ENCODE peak calls at places on chromosomes 1 and 21, in nine cellular contexts. X is IMR-90, Y is tibial nerve, J is adrenal gland, B is uterus, O is body of pancreas, A is stomach, H is esophagus muscularis mucosa, E is breast epithelium. F is an unnamed sample.

GRCh38 chr1:109788695-109789521 is 25.2 kb upstream of the EPS8L3 start:
- DNase-seq in A (peak; percentile 24), B (peak; percentile 12), X (no peak), Y (no peak), H (no peak), E (peak; percentile 30), J (peak; percentile 17), O (no peak), F (peak; percentile 29)

GRCh38 chr1:152497273-152497672 is 13.3 kb upstream of the LCE5A start:
- DNase-seq in X (no peak), B (no peak), J (no peak), A (no peak), H (no peak), Y (no peak), O (no peak), E (no peak), F (no peak)

GRCh38 chr21:34319585-34319984 is 44.2 kb upstream of the KCNE2 start:
- DNase-seq in X (no peak), B (no peak), Y (no peak), H (no peak), O (no peak), J (no peak), A (no peak), E (no peak), F (no peak)

GRCh38 chr1:232381676-232382075 is 248.3 kb downstream of the SIPA1L2 start:
- DNase-seq in Y (no peak), H (no peak), X (peak; percentile 45), O (no peak), B (no peak), A (no peak), E (no peak), J (no peak), F (no peak)

GRCh38 chr1:231931846-231932454 is 305.4 kb downstream of the DISC1 start:
- DNase-seq in X (no peak), O (no peak), B (no peak), Y (no peak), H (peak; percentile 5), A (no peak), E (no peak), J (no peak), F (no peak)

GRCh38 chr1:228097333-228098081 is 5.6 kb downstream of the C1orf35 start:
- DNase-seq in O (no peak), E (no peak), A (peak; percentile 21), Y (no peak), J (peak; percentile 20), H (no peak), B (no peak), X (no peak), F (peak; percentile 23)

GRCh38 chr1:3030663-3031381 is 9.6 kb downstream of the ACTRT2 start:
- DNase-seq in O (no peak), A (no peak), Y (no peak), H (no peak), E (peak; percentile 38), J (no peak), B (no peak), X (no peak), F (no peak)

GRCh38 chr21:29613877-29614276 is 315.2 kb downstream of the BACH1 start:
- DNase-seq in E (no peak), X (no peak), A (no peak), O (no peak), H (no peak), B (no peak), J (no peak), Y (no peak), F (no peak)

GRCh38 chr1:153795934-153796785 is 21.0 kb downstream of the SLC27A3 start:
- DNase-seq in X (no peak), J (no peak), Y (no peak), H (no peak), E (no peak), O (no peak), A (peak; percentile 23), B (no peak), F (no peak)

GRCh38 chr1:112698366-112699310 is 8.3 kb downstream of the RHOC start:
- DNase-seq in E (peak; percentile 65), J (peak; percentile 85), B (peak; percentile 56), H (no peak), Y (no peak), A (peak; percentile 70), X (no peak), O (peak; percentile 81), F (peak; percentile 58)
- TF ChIP-seq POLR2A in E (no peak), J (no peak), B (no peak), H (no peak), Y (no peak), A (no peak), X (no peak), O (no peak), F (no peak)

DNA sequence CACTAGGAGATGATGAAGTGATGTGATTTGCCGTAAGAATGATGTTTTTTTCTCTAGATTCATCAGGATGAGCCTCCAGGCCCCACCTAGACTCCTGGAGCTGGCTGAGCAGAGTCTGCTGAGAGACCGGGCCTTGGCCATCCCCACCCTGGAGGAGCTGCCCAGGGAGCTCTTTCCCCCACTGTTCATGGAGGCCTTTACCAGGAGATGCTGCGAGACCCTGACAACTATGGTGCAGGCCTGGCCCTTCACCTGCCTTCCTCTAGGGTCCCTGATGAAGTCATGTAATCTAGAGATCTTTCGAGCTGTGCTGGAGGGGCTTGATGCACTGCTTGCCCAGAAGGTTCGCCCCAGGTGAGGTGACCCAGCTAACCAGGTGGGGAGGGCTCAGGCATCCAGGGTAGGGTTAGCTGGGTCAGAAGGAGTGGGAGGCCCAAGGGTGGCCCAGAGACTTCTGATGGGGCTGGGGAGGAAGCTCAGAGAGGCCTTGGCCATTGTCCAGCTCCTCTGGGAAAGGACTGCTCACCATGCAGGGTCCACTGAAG is 1.3 kb downstream of the PRAMEF12 start:
- DNase-seq in O (no peak), E (no peak), H (peak; percentile 66), Y (no peak), X (no peak), A (no peak), B (no peak), J (no peak), F (no peak)
- H3K4me3 ChIP-seq in O (no peak overlapping the region), E (no peak overlapping the region), H (no peak overlapping the region), Y (no peak overlapping the region), X (no peak overlapping the region), A (no peak overlapping the region), B (no peak overlapping the region), J (no peak overlapping the region), F (no peak overlapping the region)

GRCh38 chr1:85815906-85816305 is 107.7 kb upstream of the ZNHIT6 start:
- DNase-seq in O (peak; percentile 13), X (no peak), J (no peak), B (no peak), A (no peak), Y (no peak), H (no peak), E (no peak), F (no peak)

GRCh38 chr1:85816606-85817005 is 108.4 kb upstream of the ZNHIT6 start:
- DNase-seq in O (no peak), X (no peak), B (no peak), E (no peak), Y (no peak), A (no peak), H (no peak), J (no peak), F (no peak)

GRCh38 chr1:85822696-85823095 is 114.5 kb upstream of the ZNHIT6 start:
- DNase-seq in B (no peak), E (no peak), Y (peak; percentile 11), O (no peak), J (no peak), A (no peak), X (no peak), H (no peak), F (no peak)

GRCh38 chr1:85824066-85824835 is 116.0 kb upstream of the ZNHIT6 start:
- DNase-seq in A (no peak), X (no peak), Y (no peak), J (no peak), O (no peak), H (no peak), B (no peak), E (no peak), F (no peak)

GRCh38 chr1:85818371-85818770 is 110.1 kb upstream of the ZNHIT6 start:
- DNase-seq in B (no peak), H (no peak), X (peak; percentile 79), O (no peak), Y (no peak), J (no peak), A (no peak), E (no peak), F (no peak)
- H3K27ac ChIP-seq in B (no peak overlapping the region), H (no peak overlapping the region), X (no peak overlapping the region), O (no peak overlapping the region), Y (peak overlapping the region; percentile 54), J (no peak overlapping the region), A (no peak overlapping the region), E (peak overlapping the region; percentile 44), F (no peak overlapping the region)

DNA sequence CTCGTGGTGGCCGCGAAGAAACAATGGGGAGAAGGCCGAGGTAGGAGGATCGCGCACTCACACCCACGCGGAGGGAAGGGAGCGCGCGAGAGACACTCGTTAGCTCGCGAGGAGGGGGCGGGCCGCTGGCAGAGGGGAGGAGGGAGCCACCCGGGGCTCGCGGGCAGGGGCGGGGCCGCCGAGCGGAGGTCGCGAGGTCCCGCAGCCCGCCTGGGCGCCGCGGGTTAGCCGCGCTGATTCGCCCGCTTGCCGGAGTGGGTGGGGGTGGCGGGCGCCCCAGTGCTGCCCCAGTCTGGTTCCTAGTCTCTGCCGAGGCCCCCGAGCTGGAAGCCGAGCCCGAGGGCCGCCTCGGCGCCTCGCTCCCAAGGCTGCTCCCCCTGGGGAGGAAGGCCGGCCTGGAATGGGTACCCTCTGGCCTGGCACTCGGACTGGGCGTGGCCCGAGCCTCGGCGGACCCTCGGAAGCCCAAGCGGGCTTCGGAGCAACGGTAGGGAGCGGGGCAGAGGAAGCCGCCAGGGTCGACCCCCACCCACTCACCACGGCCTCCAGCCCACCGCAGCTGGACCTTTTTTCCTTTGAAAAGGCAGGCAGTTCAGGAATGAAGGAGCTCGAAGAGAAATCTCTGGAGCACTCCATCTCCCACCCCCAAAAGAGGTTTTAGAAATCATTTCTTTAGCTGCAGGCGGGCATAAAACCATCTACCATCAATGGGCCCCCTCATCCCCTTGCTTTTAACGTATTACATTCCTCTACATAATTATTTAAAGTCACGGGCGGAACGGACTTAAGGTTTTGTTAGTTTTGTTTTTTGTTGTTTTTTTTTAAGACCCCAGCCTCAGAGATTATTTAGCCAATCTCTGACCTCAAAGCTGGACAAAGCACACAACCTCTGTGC is 727 bp upstream of the TUT4 start:
- DNase-seq in O (peak; percentile 78), H (peak; percentile 93), E (peak; percentile 80), Y (peak; percentile 72), B (peak; percentile 87), X (peak; percentile 86), A (peak; percentile 79), J (peak; percentile 87), F (peak; percentile 92)
- TF ChIP-seq POLR2A in O (peak; percentile 37), H (no peak), E (no peak), Y (peak; percentile 48), B (peak; percentile 32), X (peak; percentile 62), A (no peak), J (peak; percentile 65), F (peak; percentile 42)